ENCODE peak calls at places on chromosomes 3 and 15, in eight cellular contexts. B is sigmoid colon, I is HCT116, R is upper lobe of left lung, Y is stomach, S is GM23338, X is esophagus muscularis mucosa, Q is Panc1. G is an unnamed sample.

GRCh38 chr15:74826372-74826819 is at the start of gene CPLX3:
- DNase-seq in R (no peak), B (no peak), Q (no peak), Y (peak), S (peak), X (no peak), I (no peak), G (no peak)

GRCh38 chr3:50350527-50351317 is at the start of the genes CYB561D2 and NPRL2:
- DNase-seq in X (peak), I (peak), B (peak), R (peak), Y (peak), Q (peak), S (peak), G (peak)

GRCh38 chr15:89103481-89104171 is 15.4 kb downstream of the ABHD2 start:
- DNase-seq in X (no peak), S (no peak), Q (no peak), B (peak), I (no peak), Y (no peak), R (no peak), G (no peak)

GRCh38 chr3:34364345-34364744 is 565.9 kb downstream of the PDCD6IP start:
- DNase-seq in B (no peak), Q (no peak), R (no peak), S (peak), X (no peak), I (no peak), Y (no peak), G (no peak)

GRCh38 chr3:156801746-156802145 is 24.4 kb upstream of the LEKR1 start:
- DNase-seq in B (no peak), Q (no peak), R (no peak), X (no peak), I (no peak), Y (no peak), S (no peak), G (no peak)

GRCh38 chr15:63600001-63600645 is 2.9 kb downstream of the FBXL22 start:
- DNase-seq in Y (no peak), S (peak), R (peak), I (no peak), B (peak), Q (no peak), X (no peak), G (no peak)

GRCh38 chr3:125585595-125586223 is 9.6 kb downstream of the OSBPL11 start:
- DNase-seq in Y (peak), I (peak), R (peak), Q (no peak), S (peak), B (peak), X (no peak), G (no peak)

GRCh38 chr3:39013289-39013688 is 38.5 kb downstream of the SCN11A start:
- DNase-seq in I (no peak), B (no peak), Y (no peak), R (no peak), Q (no peak), S (peak), X (no peak), G (no peak)

GRCh38 chr15:39948817-39949216 is 14.9 kb downstream of the EIF2AK4 start:
- DNase-seq in S (no peak), B (no peak), R (no peak), I (no peak), Q (no peak), X (no peak), Y (no peak), G (no peak)

GRCh38 chr3:39101022-39101689 is 6.3 kb downstream of the GORASP1 start:
- DNase-seq in S (peak), Q (no peak), R (no peak), I (no peak), B (no peak), Y (peak), X (peak), G (peak)

GRCh38 chr3:49724586-49724985 is 835 bp upstream of the GMPPB start:
- DNase-seq in B (peak), S (peak), X (no peak), Y (no peak), Q (no peak), I (no peak), R (peak), G (no peak)

GRCh38 chr3:67044295-67044694 is 46.2 kb downstream of the KBTBD8 start:
- DNase-seq in X (no peak), S (no peak), R (no peak), Y (no peak), Q (no peak), I (no peak), B (no peak), G (no peak)

GRCh38 chr3:170323371-170323770 is 34.1 kb upstream of the SKIL start:
- DNase-seq in B (no peak), S (no peak), X (no peak), Y (no peak), I (no peak), R (no peak), Q (no peak), G (no peak)

GRCh38 chr3:71593106-71593505 is 9.6 kb upstream of the FOXP1 start:
- DNase-seq in Q (no peak), X (no peak), B (no peak), R (no peak), I (no peak), Y (no peak), S (no peak), G (no peak)

GRCh38 chr3:54905936-54906335 is 21.9 kb downstream of the LRTM1 start:
- DNase-seq in S (no peak), R (no peak), Q (no peak), Y (no peak), X (no peak), I (no peak), B (no peak), G (no peak)

GRCh38 chr3:775178-775885 is 317.5 kb upstream of the CNTN6 start:
- DNase-seq in Y (no peak), R (no peak), B (no peak), Q (peak), X (no peak), I (no peak), S (no peak), G (no peak)

GRCh38 chr3:59442056-59442455 is 392.2 kb upstream of the CFAP20DC start:
- DNase-seq in X (no peak), I (no peak), R (no peak), Y (no peak), B (no peak), S (peak), Q (no peak), G (no peak)

GRCh38 chr3:100982710-100983109 is 10.5 kb downstream of the ABI3BP start:
- DNase-seq in Q (no peak), B (peak), R (no peak), S (peak), X (no peak), Y (no peak), I (no peak), G (no peak)

GRCh38 chr3:73556520-73557371 is 68.0 kb downstream of the PDZRN3 start:
- DNase-seq in Q (no peak), X (no peak), S (peak), B (no peak), R (no peak), I (no peak), Y (no peak), G (no peak)

GRCh38 chr3:72274511-72275295 is 489.8 kb upstream of the PROK2 start:
- DNase-seq in S (no peak), X (no peak), R (peak), Y (peak), Q (no peak), I (no peak), B (peak), G (no peak)

GRCh38 chr15:80059786-80060489 is 462 bp downstream of the ZFAND6 start:
- DNase-seq in S (peak), Y (peak), X (peak), R (peak), I (peak), Q (no peak), B (peak), G (peak)

GRCh38 chr15:64894395-64895056 is 17.2 kb upstream of the ANKDD1A start:
- DNase-seq in B (peak), I (no peak), R (no peak), S (peak), X (no peak), Y (peak), Q (no peak), G (peak)

GRCh38 chr15:51726302-51727073 is 11.0 kb downstream of the LYSMD2 start:
- DNase-seq in S (peak), R (no peak), Q (no peak), Y (no peak), B (peak), I (peak), X (no peak), G (no peak)

GRCh38 chr15:78170848-78171773 is 21.9 kb downstream of the IDH3A start:
- DNase-seq in Y (no peak), R (no peak), I (no peak), X (no peak), S (no peak), Q (no peak), B (no peak), G (no peak)

GRCh38 chr15:31297880-31298456 is 28.7 kb upstream of the KLF13 start:
- DNase-seq in Y (peak), B (no peak), R (no peak), Q (no peak), S (no peak), I (no peak), X (peak), G (no peak)

GRCh38 chr3:170907519-170908234 is 760 bp downstream of the EIF5A2 start:
- DNase-seq in B (peak), X (no peak), S (no peak), Q (no peak), I (no peak), Y (no peak), R (no peak), G (no peak)

GRCh38 chr3:32780735-32781210 is 37.0 kb upstream of the TRIM71 start:
- DNase-seq in S (peak), R (peak), I (peak), B (peak), Q (no peak), X (no peak), Y (peak), G (peak)

GRCh38 chr3:48466386-48467109 is 20.0 kb downstream of the ATRIP start:
- DNase-seq in B (peak), Q (no peak), I (no peak), Y (peak), R (no peak), X (no peak), S (no peak), G (no peak)

DNA sequence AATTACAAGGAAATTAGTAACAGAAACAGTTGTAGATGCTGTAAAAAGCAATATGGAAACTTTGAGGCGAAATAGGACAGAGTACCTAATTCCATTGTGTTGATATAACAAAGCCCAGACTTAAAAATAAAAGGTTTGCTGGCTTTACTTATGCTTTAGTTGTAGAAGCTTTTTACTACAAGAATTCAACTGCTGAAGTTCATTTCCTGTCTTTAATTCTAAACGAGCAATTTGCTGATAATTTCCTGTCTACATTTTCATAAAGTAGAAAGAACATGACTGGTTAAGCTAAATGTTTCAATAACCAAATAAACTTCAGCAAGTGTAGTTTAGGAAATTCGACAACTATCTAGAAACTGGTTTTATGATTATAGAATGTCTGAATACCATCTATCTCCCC is 423.8 kb downstream of the MECOM start:
- DNase-seq in Q (no peak), I (no peak), Y (no peak), S (no peak), X (no peak), B (no peak), R (no peak), G (no peak)
- TF ChIP-seq POLR2AphosphoS5 in Q (no peak), I (no peak), Y (no peak), S (no peak), X (no peak), B (no peak), R (no peak), G (no peak)

GRCh38 chr3:164302622-164303021 is 775.7 kb downstream of the SI start:
- DNase-seq in I (no peak), S (no peak), X (no peak), R (no peak), Q (no peak), Y (no peak), B (no peak), G (no peak)
- TF ChIP-seq POLR2AphosphoS5 in I (no peak), S (no peak), X (no peak), R (no peak), Q (no peak), Y (no peak), B (no peak), G (no peak)

DNA sequence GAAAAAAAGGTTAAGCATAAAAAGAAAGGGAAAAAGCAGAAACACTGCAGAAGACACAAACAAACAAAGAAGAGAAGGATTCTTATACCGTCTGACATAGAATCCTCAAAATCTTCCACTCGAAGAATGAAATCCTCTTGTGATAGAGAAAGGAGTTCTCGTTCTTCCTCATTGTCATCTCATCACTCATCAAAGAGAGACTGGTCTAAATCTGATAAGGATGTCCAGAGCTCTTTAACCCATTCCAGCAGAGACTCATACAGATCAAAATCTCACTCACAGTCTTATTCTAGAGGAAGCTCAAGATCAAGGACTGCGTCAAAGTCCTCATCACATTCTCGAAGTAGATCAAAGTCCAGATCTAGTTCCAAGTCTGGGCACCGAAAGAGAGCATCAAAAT is 16.5 kb upstream of the ZBTB47 start:
- DNase-seq in I (no peak), X (no peak), R (no peak), Y (no peak), Q (no peak), B (no peak), S (no peak), G (no peak)
- TF ChIP-seq POLR2AphosphoS5 in I (no peak), X (no peak), R (no peak), Y (no peak), Q (no peak), B (no peak), S (no peak), G (no peak)

DNA sequence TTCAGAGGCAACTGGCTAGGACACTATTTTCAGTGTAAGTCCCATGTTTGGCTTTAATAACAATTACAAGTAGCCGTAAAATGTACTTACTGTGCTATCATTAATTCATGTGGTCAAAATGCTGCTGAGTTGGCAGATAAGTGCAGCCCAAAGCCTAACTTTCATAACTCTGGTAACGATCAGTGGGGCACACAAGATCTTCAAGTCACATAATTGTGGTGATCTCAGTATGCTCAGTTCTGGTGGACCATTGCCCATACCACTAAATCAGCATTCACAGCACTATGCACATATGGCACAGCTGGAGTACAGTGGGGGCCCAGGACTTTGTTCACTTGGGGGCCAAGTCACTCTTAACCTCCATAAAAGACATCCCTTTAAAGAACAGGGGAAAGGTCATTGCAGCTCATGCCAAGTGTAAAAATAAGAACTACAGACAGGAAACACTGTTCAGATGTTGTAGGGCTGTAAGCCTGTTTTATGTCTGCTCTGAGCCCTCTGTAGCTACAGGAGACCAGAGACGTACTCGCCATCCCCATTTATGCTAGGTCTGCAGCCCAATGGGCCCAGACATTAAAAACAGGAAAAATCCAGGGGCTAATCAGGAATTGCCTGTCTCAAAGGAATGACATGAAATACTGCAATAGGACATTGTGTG is 282.6 kb upstream of the EPHA3 start:
- DNase-seq in R (no peak), X (no peak), B (no peak), Q (no peak), I (no peak), Y (no peak), S (no peak), G (no peak)
- TF ChIP-seq POLR2AphosphoS5 in R (no peak), X (no peak), B (peak), Q (no peak), I (no peak), Y (no peak), S (no peak), G (no peak)

G was measured in GM12892.